ENCODE peak calls at places on chromosome 3, in nine cellular contexts. I is ovary; Y is cardiac muscle cell; W is fibroblast of lung; B is BE2C; J is mammary epithelial cell; O is mesenchymal stem cell; P is HepG2; H is CD8-positive, alpha-beta T cell. N is an unnamed sample. For H3K4me1 and H3K36me3, the result is how much of the 10 kb centered on the place peaks cover.

GRCh38 chr3:32105291-32106131 is 909 bp upstream of the GPD1L start:
- DNase-seq in I (no peak), Y (peak), W (peak), B (no peak), J (peak), O (peak), P (no peak), H (no peak), N (no peak)

GRCh38 chr3:170941551-170941950 is 33.1 kb upstream of the EIF5A2 start:
- DNase-seq in I (no peak), Y (peak), W (no peak), B (no peak), J (no peak), O (no peak), P (no peak), H (no peak), N (no peak)

GRCh38 chr3:72938471-72939265 is 50.8 kb downstream of the GXYLT2 start:
- DNase-seq in I (peak), Y (peak), W (peak), B (peak), J (peak), O (peak), P (peak), H (no peak), N (peak)

GRCh38 chr3:45055411-45056143 is 29.5 kb downstream of the CLEC3B start:
- DNase-seq in I (no peak), Y (peak), W (peak), B (peak), J (no peak), O (peak), P (peak), H (no peak), N (peak)

GRCh38 chr3:169812124-169812843 is 386 bp upstream of the LRRIQ4 start:
- DNase-seq in I (peak), Y (peak), W (peak), B (peak), J (peak), O (peak), P (no peak), H (peak), N (peak)

GRCh38 chr3:115943579-115943978 is 320.3 kb downstream of the GAP43 start:
- DNase-seq in I (no peak), Y (no peak), W (no peak), B (no peak), J (no peak), O (no peak), P (no peak), H (no peak), N (no peak)

GRCh38 chr3:188938999-188939398 is 232.8 kb upstream of the TPRG1 start:
- DNase-seq in I (no peak), Y (no peak), W (no peak), B (no peak), J (no peak), O (no peak), P (no peak), H (no peak), N (no peak)

GRCh38 chr3:145197051-145197562 is 963.9 kb downstream of the PLOD2 start:
- DNase-seq in I (no peak), Y (no peak), W (no peak), B (peak), J (no peak), O (no peak), P (no peak), H (no peak), N (no peak)

GRCh38 chr3:53287413-53287734 is 31.6 kb upstream of the TKT start:
- DNase-seq in I (no peak), Y (peak), W (no peak), B (no peak), J (no peak), O (no peak), P (no peak), H (no peak), N (no peak)

GRCh38 chr3:195105389-195105788 is 165.6 kb downstream of the XXYLT1 start:
- DNase-seq in I (no peak), Y (no peak), W (no peak), B (no peak), J (no peak), O (peak), P (peak), H (no peak), N (peak)

GRCh38 chr3:159796744-159797143 is 191.9 kb upstream of the IL12A start:
- DNase-seq in I (no peak), Y (peak), W (peak), B (no peak), J (peak), O (peak), P (no peak), H (no peak), N (no peak)

GRCh38 chr3:145035682-145036081 is 1064.1 kb downstream of the DIPK2A start:
- DNase-seq in I (no peak), Y (no peak), W (no peak), B (no peak), J (no peak), O (no peak), P (no peak), H (no peak), N (no peak)

GRCh38 chr3:149332781-149333517 is 487 bp downstream of the TM4SF18 start:
- DNase-seq in I (no peak), Y (no peak), W (no peak), B (no peak), J (no peak), O (peak), P (no peak), H (no peak), N (no peak)

GRCh38 chr3:39443530-39443929 is 23.9 kb upstream of the MOBP start:
- DNase-seq in I (no peak), Y (no peak), W (no peak), B (peak), J (no peak), O (no peak), P (peak), H (no peak), N (peak)

GRCh38 chr3:171323934-171324535 is 136.2 kb downstream of the TNIK start:
- DNase-seq in I (no peak), Y (peak), W (peak), B (no peak), J (no peak), O (peak), P (no peak), H (no peak), N (no peak)

GRCh38 chr3:139561959-139562676 is 22.6 kb upstream of the RBP1 start:
- DNase-seq in I (peak), Y (peak), W (peak), B (peak), J (peak), O (peak), P (peak), H (no peak), N (peak)

GRCh38 chr3:196988241-196989029 is 19.8 kb upstream of the PIGZ start:
- DNase-seq in I (no peak), Y (no peak), W (no peak), B (peak), J (no peak), O (no peak), P (peak), H (no peak), N (peak)

GRCh38 chr3:31455524-31455923 is 77.2 kb upstream of the STT3B start:
- DNase-seq in I (no peak), Y (no peak), W (no peak), B (no peak), J (no peak), O (no peak), P (no peak), H (no peak), N (no peak)

GRCh38 chr3:17874630-17875029 is 132.2 kb upstream of the TBC1D5 start:
- DNase-seq in I (no peak), Y (peak), W (no peak), B (no peak), J (no peak), O (no peak), P (no peak), H (no peak), N (no peak)

GRCh38 chr3:12987602-12988001 is 85.6 kb downstream of the IQSEC1 start:
- DNase-seq in I (no peak), Y (no peak), W (no peak), B (no peak), J (no peak), O (no peak), P (no peak), H (no peak), N (no peak)

GRCh38 chr3:132228923-132229322 is 88.3 kb upstream of the ACP3 start:
- DNase-seq in I (no peak), Y (no peak), W (peak), B (peak), J (peak), O (peak), P (no peak), H (no peak), N (no peak)

GRCh38 chr3:68206524-68207117 is 552.2 kb upstream of the SUCLG2 start:
- DNase-seq in I (no peak), Y (no peak), W (no peak), B (no peak), J (no peak), O (no peak), P (no peak), H (no peak), N (no peak)

GRCh38 chr3:141482250-141482937 is 4.4 kb upstream of the RASA2 start:
- DNase-seq in I (no peak), Y (peak), W (peak), B (no peak), J (peak), O (peak), P (peak), H (no peak), N (peak)

GRCh38 chr3:149042766-149043386 is 43.5 kb downstream of the HLTF start:
- DNase-seq in I (no peak), Y (peak), W (peak), B (no peak), J (peak), O (peak), P (no peak), H (no peak), N (no peak)

GRCh38 chr3:42711491-42712343 is 9.1 kb upstream of the HHATL start:
- DNase-seq in I (no peak), Y (no peak), W (no peak), B (no peak), J (no peak), O (no peak), P (no peak), H (no peak), N (no peak)

GRCh38 chr3:138460536-138461205 is 26.3 kb downstream of the ESYT3 start:
- DNase-seq in I (no peak), Y (no peak), W (no peak), B (no peak), J (no peak), O (no peak), P (no peak), H (peak), N (peak)

GRCh38 chr3:128800241-128801187 is 74.5 kb downstream of the RAB7A start:
- DNase-seq in I (no peak), Y (no peak), W (no peak), B (no peak), J (no peak), O (no peak), P (no peak), H (no peak), N (no peak)

GRCh38 chr3:37014620-37015019 is 21.3 kb downstream of the MLH1 start:
- DNase-seq in I (no peak), Y (no peak), W (no peak), B (no peak), J (no peak), O (no peak), P (no peak), H (no peak), N (no peak)

GRCh38 chr3:66253790-66254620 is 33.2 kb downstream of the SLC25A26 start:
- DNase-seq in I (no peak), Y (peak), W (peak), B (no peak), J (peak), O (peak), P (peak), H (no peak), N (peak)

GRCh38 chr3:128984596-128984995 is 9.3 kb downstream of the CFAP92 start:
- DNase-seq in I (no peak), Y (no peak), W (peak), B (no peak), J (peak), O (no peak), P (no peak), H (no peak), N (no peak)

GRCh38 chr3:119662604-119663377 is 2.4 kb upstream of the POPDC2 start:
- DNase-seq in I (no peak), Y (peak), W (peak), B (peak), J (no peak), O (no peak), P (no peak), H (no peak), N (no peak)

GRCh38 chr3:71690222-71690821 is 34.9 kb downstream of the EIF4E3 start:
- DNase-seq in I (peak), Y (peak), W (peak), B (no peak), J (peak), O (peak), P (no peak), H (no peak), N (no peak)

GRCh38 chr3:114404590-114404989 is 110.8 kb downstream of the TIGIT start:
- DNase-seq in I (no peak), Y (no peak), W (no peak), B (no peak), J (peak), O (peak), P (no peak), H (no peak), N (no peak)

GRCh38 chr3:186536883-186537553 is 7.2 kb downstream of the CRYGS start:
- DNase-seq in I (no peak), Y (peak), W (no peak), B (peak), J (no peak), O (peak), P (no peak), H (no peak), N (no peak)

GRCh38 chr3:51934139-51934850 is 7.4 kb downstream of the RRP9 start:
- DNase-seq in I (no peak), Y (no peak), W (no peak), B (no peak), J (no peak), O (no peak), P (no peak), H (peak), N (no peak)

GRCh38 chr3:14143826-14144225 is 19.0 kb downstream of the TMEM43 start:
- DNase-seq in I (no peak), Y (peak), W (peak), B (no peak), J (peak), O (peak), P (peak), H (no peak), N (peak)

GRCh38 chr3:105162448-105162847 is 204.3 kb upstream of the ALCAM start:
- DNase-seq in I (no peak), Y (no peak), W (no peak), B (no peak), J (no peak), O (no peak), P (no peak), H (no peak), N (no peak)

DNA sequence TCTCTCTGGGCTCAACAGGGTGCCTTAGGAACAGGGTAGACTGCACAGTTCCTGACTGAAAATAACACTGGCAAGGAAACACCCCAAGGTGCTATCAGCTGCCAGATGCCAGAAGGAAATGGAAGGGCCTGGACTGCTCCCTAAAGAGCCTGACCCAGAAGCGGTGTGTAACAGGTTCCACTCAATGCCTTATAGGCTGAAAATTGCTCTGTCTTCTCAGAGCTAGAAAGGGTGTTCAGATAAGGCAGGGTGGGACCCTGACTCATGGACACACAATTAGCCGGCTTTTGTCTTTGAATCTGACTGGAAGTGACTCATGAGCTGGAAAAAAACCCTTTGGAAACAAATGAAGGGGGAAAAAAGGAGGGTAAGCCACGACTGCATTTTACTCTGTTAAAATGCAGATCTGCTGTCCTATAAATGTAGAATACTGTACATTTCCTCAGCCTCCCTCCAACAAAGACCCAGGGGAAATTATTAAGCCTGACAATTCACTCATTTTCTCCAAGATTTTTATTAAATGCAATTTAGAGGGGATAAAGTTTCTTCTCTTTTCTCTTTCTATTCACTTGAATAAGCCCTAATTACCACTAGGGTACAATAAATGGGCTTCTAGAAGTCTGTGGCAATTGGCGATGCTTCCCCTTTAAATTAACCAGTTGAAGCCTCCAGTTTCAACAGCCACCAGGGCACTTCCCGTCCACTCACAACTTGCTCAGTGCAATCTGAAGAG is 160.2 kb upstream of the TBL1XR1 start:
- DNase-seq in I (no peak), Y (peak), W (peak), B (peak), J (peak), O (peak), P (peak), H (no peak), N (peak)
- H3K4me3 ChIP-seq in I (no peak), Y (no peak), W (peak), B (peak), J (no peak), O (no peak), P (peak), H (no peak), N (peak)

GRCh38 chr3:47112997-47113396 is 50.9 kb downstream of the SETD2 start:
- DNase-seq in I (no peak), Y (no peak), W (no peak), B (no peak), J (no peak), O (no peak), P (no peak), H (no peak), N (no peak)
- H3K4me1 ChIP-seq in I (under half), Y (under half), W (under half), B (under half), J (under half), O (under half), P (under half), H (under half), N (under half)

DNA sequence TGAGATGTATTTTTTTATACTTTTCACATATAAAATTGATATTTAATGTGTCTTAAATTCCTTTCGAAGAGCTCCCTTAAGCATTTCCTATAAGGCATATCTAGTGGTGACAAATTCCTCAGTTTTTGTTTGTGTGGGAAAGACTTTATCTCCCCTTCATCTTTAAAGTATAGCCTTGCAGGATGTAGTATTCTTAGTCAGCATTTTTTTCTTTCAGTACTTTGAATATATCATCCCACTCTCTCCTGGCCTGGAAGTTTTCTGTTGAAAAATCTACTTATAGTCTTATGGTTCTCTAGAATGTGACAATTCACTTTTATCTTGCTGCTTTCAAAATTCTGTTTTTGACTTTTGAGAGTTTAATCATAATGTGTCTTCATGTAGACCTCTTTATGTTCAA is 95.2 kb downstream of the EDEM1 start:
- DNase-seq in I (no peak), Y (no peak), W (no peak), B (no peak), J (no peak), O (no peak), P (no peak), H (no peak), N (no peak)
- H3K36me3 ChIP-seq in I (under half), Y (under half), W (under half), B (under half), J (under half), O (under half), P (under half), H (under half), N (under half)

GRCh38 chr3:15805756-15806266 is 8.0 kb upstream of the ANKRD28 start:
- DNase-seq in I (no peak), Y (peak), W (peak), B (no peak), J (no peak), O (peak), P (no peak), H (no peak), N (no peak)
- H3K4me3 ChIP-seq in I (no peak), Y (no peak), W (no peak), B (no peak), J (no peak), O (no peak), P (no peak), H (no peak), N (no peak)

N was measured in Caco-2.